ENCODE peak calls at places on chromosomes 13 and 19, in ten cellular contexts. Y is activated naive CD4-positive, alpha-beta T cell treated with Interleukin-2 at 50 U/mL for 16 hours; G is GM10248; H is stimulated activated CD8-positive, alpha-beta memory T cell treated with anti-CD3 and anti-CD28 coated beads, Interleukin-15, amount 100 ng/mL, for 24 hours; E is endothelial cell; Z is NCI-H345; F is GM12864; O is lower leg skin; K is globus pallidus; V is left lung. J is an unnamed sample.
A peak's percentile ranks its signal among the peaks of the same experiment; 100 is the strongest.

GRCh38 chr19:29482855-29483640 is 42.7 kb upstream of the VSTM2B start:
- DNase-seq in E (no peak), G (peak; percentile 5), F (no peak), O (peak; percentile 50), V (no peak), H (no peak), Z (no peak), K (no peak), Y (no peak), J (no peak)

GRCh38 chr13:73018336-73018735 is 40.5 kb upstream of the KLF5 start:
- DNase-seq in K (no peak), O (no peak), Y (no peak), Z (no peak), H (no peak), F (no peak), E (no peak), V (no peak), G (no peak), J (no peak)

GRCh38 chr13:35768551-35768950 is 292.1 kb upstream of the MAB21L1 start:
- DNase-seq in O (no peak), Y (no peak), V (no peak), Z (no peak), G (no peak), F (no peak), K (no peak), H (no peak), E (no peak), J (no peak)

GRCh38 chr19:8001995-8002849 is 3.2 kb downstream of the ELAVL1 start:
- DNase-seq in V (peak; percentile 98), F (peak; percentile 45), Y (peak; percentile 79), H (peak; percentile 53), Z (peak; percentile 71), O (peak; percentile 97), E (peak; percentile 97), K (peak; percentile 49), G (peak; percentile 88), J (peak; percentile 44)

GRCh38 chr13:25065974-25066770 is 29.8 kb upstream of the PABPC3 start:
- DNase-seq in E (no peak), O (no peak), K (no peak), V (no peak), Z (no peak), Y (no peak), H (no peak), F (no peak), G (no peak), J (no peak)

GRCh38 chr19:27675771-27676170 is 1537.2 kb downstream of the UQCRFS1 start:
- DNase-seq in G (no peak), F (no peak), O (peak; percentile 17), H (no peak), Y (no peak), Z (no peak), K (no peak), V (no peak), E (no peak), J (no peak)

GRCh38 chr19:34573226-34573864 is 91.8 kb downstream of the WTIP start:
- DNase-seq in V (no peak), H (no peak), K (no peak), E (no peak), G (no peak), O (peak; percentile 78), F (no peak), Z (no peak), Y (no peak), J (no peak)

GRCh38 chr13:48125794-48126228 is 30.9 kb upstream of the MED4 start:
- DNase-seq in F (no peak), Z (no peak), H (no peak), K (peak; percentile 7), E (no peak), Y (no peak), O (no peak), V (no peak), G (no peak), J (no peak)

GRCh38 chr19:42352216-42352892 is 26.9 kb downstream of the MEGF8 start:
- DNase-seq in Z (peak; percentile 77), H (no peak), F (no peak), Y (no peak), V (no peak), E (no peak), K (peak; percentile 13), O (no peak), G (peak; percentile 57), J (no peak)

GRCh38 chr19:13181747-13182388 is 31.7 kb downstream of the IER2 start:
- DNase-seq in E (no peak), F (no peak), Z (no peak), H (no peak), O (no peak), V (no peak), K (peak; percentile 46), Y (peak; percentile 51), G (peak; percentile 64), J (no peak)

GRCh38 chr13:43558312-43558711 is 228.5 kb downstream of the ENOX1 start:
- DNase-seq in H (no peak), Y (no peak), E (no peak), G (no peak), O (no peak), V (no peak), K (no peak), F (no peak), Z (no peak), J (no peak)

GRCh38 chr13:73754727-73755292 is 379.4 kb downstream of the KLF12 start:
- DNase-seq in O (no peak), V (no peak), Y (no peak), H (no peak), K (peak; percentile 57), Z (peak; percentile 79), F (no peak), G (peak; percentile 31), E (peak; percentile 54), J (no peak)

GRCh38 chr13:95713651-95714050 is 36.7 kb downstream of the DNAJC3 start:
- DNase-seq in K (no peak), Z (no peak), E (no peak), F (no peak), V (no peak), G (no peak), H (no peak), O (no peak), Y (no peak), J (no peak)

GRCh38 chr19:33740811-33741396 is 55.8 kb upstream of the KCTD15 start:
- DNase-seq in K (peak; percentile 12), O (no peak), V (no peak), Z (no peak), G (no peak), Y (peak; percentile 2), E (peak; percentile 75), H (no peak), F (no peak), J (no peak)

GRCh38 chr13:46286972-46287371 is 75.2 kb downstream of the LRRC63 start:
- DNase-seq in O (no peak), F (no peak), Y (no peak), G (no peak), H (no peak), E (no peak), K (no peak), V (no peak), Z (no peak), J (no peak)

GRCh38 chr19:2215281-2215751 is 20.8 kb downstream of the PLEKHJ1 start:
- DNase-seq in F (no peak), Y (peak; percentile 34), Z (no peak), H (no peak), G (no peak), K (no peak), E (no peak), V (no peak), O (no peak), J (no peak)

GRCh38 chr13:42875448-42876269 is 94.3 kb downstream of the FAM216B start:
- DNase-seq in H (no peak), E (peak; percentile 25), F (no peak), Z (no peak), O (no peak), V (no peak), Y (no peak), G (no peak), K (no peak), J (no peak)

GRCh38 chr13:114146629-114147028 is 14.2 kb upstream of the RASA3 start:
- DNase-seq in O (peak; percentile 81), Y (no peak), H (no peak), K (no peak), F (no peak), E (peak; percentile 53), Z (no peak), G (no peak), V (peak; percentile 58), J (no peak)

GRCh38 chr13:80131204-80131603 is 209.7 kb downstream of the SPRY2 start:
- DNase-seq in K (peak; percentile 90), O (no peak), E (peak; percentile 54), H (no peak), Y (no peak), G (no peak), F (no peak), V (peak; percentile 85), Z (no peak), J (no peak)

GRCh38 chr19:5128251-5128931 is 159.5 kb downstream of the KDM4B start:
- DNase-seq in Z (no peak), Y (no peak), V (no peak), F (no peak), H (no peak), O (no peak), K (no peak), G (no peak), E (no peak), J (no peak)

GRCh38 chr13:79530270-79530669 is 49.3 kb downstream of the NDFIP2 start:
- DNase-seq in E (no peak), O (no peak), H (no peak), Y (no peak), Z (no peak), F (no peak), K (peak; percentile 88), G (no peak), V (no peak), J (no peak)

GRCh38 chr19:15445807-15446376 is 3.9 kb downstream of the WIZ start:
- DNase-seq in G (no peak), Z (no peak), H (no peak), V (peak; percentile 46), K (no peak), E (no peak), Y (no peak), O (peak; percentile 75), F (no peak), J (no peak)

GRCh38 chr13:26228080-26228479 is 6.0 kb upstream of the RNF6 start:
- DNase-seq in K (peak; percentile 12), H (no peak), F (no peak), Z (no peak), V (no peak), O (no peak), E (no peak), Y (no peak), G (no peak), J (no peak)

J was measured in GM12878.